ENCODE peak calls at places on chromosomes 12 and 14, in seven cellular contexts. One of them, this sample, is unnamed.

GRCh38 chr12:24562761-24563392 is 386.0 kb downstream of the BCAT1 start:
- DNase-seq in SK-N-SH: peak; percentile 75
- DNase-seq in Caco-2: peak; percentile 52
- DNase-seq in mammary epithelial cell: peak; percentile 32
- DNase-seq in IMR-90: peak; percentile 54
- DNase-seq in BJ: no peak
- DNase-seq in left lung: peak; percentile 84
- DNase-seq in this sample: no peak

GRCh38 chr14:60722163-60722835 is 1.9 kb downstream of the SIX4 start:
- DNase-seq in SK-N-SH: peak; percentile 58
- DNase-seq in Caco-2: peak; percentile 70
- DNase-seq in mammary epithelial cell: peak; percentile 64
- DNase-seq in IMR-90: peak; percentile 79
- DNase-seq in BJ: no peak
- DNase-seq in left lung: peak; percentile 80
- DNase-seq in this sample: no peak

GRCh38 chr12:5088586-5089264 is 45.0 kb downstream of the KCNA5 start:
- DNase-seq in SK-N-SH: peak; percentile 27
- DNase-seq in Caco-2: no peak
- DNase-seq in mammary epithelial cell: no peak
- DNase-seq in IMR-90: peak; percentile 91
- DNase-seq in BJ: peak; percentile 63
- DNase-seq in left lung: peak; percentile 76
- DNase-seq in this sample: no peak

GRCh38 chr12:77995436-77996167 is 164.9 kb downstream of the NAV3 start:
- DNase-seq in SK-N-SH: no peak
- DNase-seq in Caco-2: no peak
- DNase-seq in mammary epithelial cell: peak; percentile 90
- DNase-seq in IMR-90: peak; percentile 90
- DNase-seq in BJ: peak; percentile 32
- DNase-seq in left lung: no peak
- DNase-seq in this sample: peak; percentile 77

GRCh38 chr12:90729741-90730140 is 225.2 kb downstream of the CCER1 start:
- DNase-seq in SK-N-SH: no peak
- DNase-seq in Caco-2: no peak
- DNase-seq in mammary epithelial cell: peak; percentile 62
- DNase-seq in IMR-90: peak; percentile 4
- DNase-seq in BJ: peak; percentile 17
- DNase-seq in left lung: no peak
- DNase-seq in this sample: no peak

GRCh38 chr14:23697689-23698088 is 61.5 kb downstream of the DHRS2 start:
- DNase-seq in SK-N-SH: no peak
- DNase-seq in Caco-2: no peak
- DNase-seq in mammary epithelial cell: no peak
- DNase-seq in IMR-90: no peak
- DNase-seq in BJ: no peak
- DNase-seq in left lung: no peak
- DNase-seq in this sample: no peak

GRCh38 chr14:99605299-99605961 is 1.4 kb upstream of the CCDC85C start:
- DNase-seq in SK-N-SH: peak; percentile 84
- DNase-seq in Caco-2: peak; percentile 46
- DNase-seq in mammary epithelial cell: peak; percentile 66
- DNase-seq in IMR-90: peak; percentile 74
- DNase-seq in BJ: no peak
- DNase-seq in left lung: no peak
- DNase-seq in this sample: no peak

GRCh38 chr12:4283512-4284255 is 10.1 kb downstream of the CCND2 start:
- DNase-seq in SK-N-SH: no peak
- DNase-seq in Caco-2: peak; percentile 22
- DNase-seq in mammary epithelial cell: no peak
- DNase-seq in IMR-90: no peak
- DNase-seq in BJ: no peak
- DNase-seq in left lung: no peak
- DNase-seq in this sample: no peak

GRCh38 chr14:61965030-61965745 is 203.0 kb downstream of the SNAPC1 start:
- DNase-seq in SK-N-SH: no peak
- DNase-seq in Caco-2: no peak
- DNase-seq in mammary epithelial cell: peak; percentile 94
- DNase-seq in IMR-90: peak; percentile 97
- DNase-seq in BJ: peak; percentile 48
- DNase-seq in left lung: no peak
- DNase-seq in this sample: peak; percentile 41

DNA sequence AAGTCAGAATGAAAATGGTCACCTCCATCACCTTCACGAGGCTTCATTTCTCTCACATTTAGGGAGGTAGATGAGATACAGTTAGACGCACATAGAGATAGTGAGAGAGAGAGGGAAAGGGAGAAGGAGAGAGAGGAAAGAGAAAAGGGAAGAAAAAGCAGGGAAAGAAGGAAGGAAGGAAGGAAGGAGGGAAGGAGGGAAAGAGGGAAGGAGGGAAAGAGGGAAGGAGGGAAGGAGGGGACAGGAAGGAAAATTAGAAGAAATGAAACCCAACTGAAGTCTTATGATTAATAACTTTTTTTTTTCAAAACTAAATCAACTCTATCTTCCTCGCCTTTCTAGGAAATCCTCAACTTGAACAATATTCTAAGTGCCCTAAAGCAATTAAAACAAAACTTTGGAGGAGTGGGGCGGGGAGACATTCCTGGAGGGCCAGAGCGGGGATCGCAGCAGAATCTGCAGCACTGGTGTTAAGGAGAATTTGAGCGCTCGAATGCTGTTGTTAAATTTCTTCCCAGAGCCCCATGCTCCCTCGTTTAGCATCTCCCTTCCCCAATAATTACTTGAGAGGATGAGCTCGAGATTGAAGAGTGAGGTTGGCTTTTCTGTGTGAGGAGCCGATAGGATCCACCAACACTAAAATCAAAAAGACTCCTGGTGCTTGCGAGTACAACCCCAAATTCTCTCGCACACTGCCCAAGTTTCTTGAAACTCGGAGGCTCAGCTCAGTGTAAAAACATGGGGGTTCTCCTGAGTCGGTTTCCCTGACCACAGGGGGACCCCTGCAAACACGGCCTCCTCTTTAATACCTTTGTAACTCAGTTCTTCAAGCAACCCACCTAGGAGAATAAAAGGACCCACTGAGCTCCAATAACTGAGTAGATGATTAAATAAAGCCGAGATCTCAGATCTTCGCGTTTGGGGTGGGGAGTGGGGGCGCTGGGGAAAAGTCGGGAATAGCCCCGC is 10.4 kb upstream of the FOXG1 start:
- DNase-seq in SK-N-SH: no peak
- DNase-seq in Caco-2: no peak
- DNase-seq in mammary epithelial cell: no peak
- DNase-seq in IMR-90: no peak
- DNase-seq in BJ: no peak
- DNase-seq in left lung: no peak
- DNase-seq in this sample: no peak
- TF ChIP-seq CTCF in SK-N-SH: no peak
- TF ChIP-seq CTCF in Caco-2: no peak
- TF ChIP-seq CTCF in mammary epithelial cell: no peak
- TF ChIP-seq CTCF in IMR-90: no peak
- TF ChIP-seq CTCF in BJ: no peak
- TF ChIP-seq CTCF in left lung: no peak
- TF ChIP-seq CTCF in this sample: no peak

GRCh38 chr12:31928246-31929139 is 30.7 kb upstream of the RESF1 start:
- DNase-seq in SK-N-SH: no peak
- DNase-seq in Caco-2: no peak
- DNase-seq in mammary epithelial cell: no peak
- DNase-seq in IMR-90: no peak
- DNase-seq in BJ: no peak
- DNase-seq in left lung: no peak
- DNase-seq in this sample: no peak

GRCh38 chr12:31929140-31929526 is 30.1 kb upstream of the RESF1 start:
- DNase-seq in SK-N-SH: no peak
- DNase-seq in Caco-2: no peak
- DNase-seq in mammary epithelial cell: no peak
- DNase-seq in IMR-90: no peak
- DNase-seq in BJ: no peak
- DNase-seq in left lung: no peak
- DNase-seq in this sample: no peak

GRCh38 chr12:31931796-31932715 is 27.2 kb upstream of the RESF1 start:
- DNase-seq in SK-N-SH: no peak
- DNase-seq in Caco-2: no peak
- DNase-seq in mammary epithelial cell: no peak
- DNase-seq in IMR-90: no peak
- DNase-seq in BJ: no peak
- DNase-seq in left lung: no peak
- DNase-seq in this sample: no peak
- H3K36me3 ChIP-seq in SK-N-SH: no peaks in the 10 kb centered on the region
- H3K36me3 ChIP-seq in Caco-2: no peaks in the 10 kb centered on the region
- H3K36me3 ChIP-seq in mammary epithelial cell: no peaks in the 10 kb centered on the region
- H3K36me3 ChIP-seq in IMR-90: no peaks in the 10 kb centered on the region
- H3K36me3 ChIP-seq in BJ: no peaks in the 10 kb centered on the region
- H3K36me3 ChIP-seq in left lung: no peaks in the 10 kb centered on the region
- H3K36me3 ChIP-seq in this sample: no peaks in the 10 kb centered on the region

GRCh38 chr14:36212577-36212976 is 36.1 kb upstream of the PTCSC3 start:
- DNase-seq in SK-N-SH: no peak
- DNase-seq in Caco-2: no peak
- DNase-seq in mammary epithelial cell: no peak
- DNase-seq in IMR-90: no peak
- DNase-seq in BJ: no peak
- DNase-seq in left lung: no peak
- DNase-seq in this sample: no peak

GRCh38 chr14:36212987-36213386 is 36.5 kb upstream of the PTCSC3 start:
- DNase-seq in SK-N-SH: no peak
- DNase-seq in Caco-2: no peak
- DNase-seq in mammary epithelial cell: no peak
- DNase-seq in IMR-90: no peak
- DNase-seq in BJ: no peak
- DNase-seq in left lung: no peak
- DNase-seq in this sample: no peak

GRCh38 chr14:36204674-36205073 is 28.2 kb upstream of the PTCSC3 start:
- DNase-seq in SK-N-SH: no peak
- DNase-seq in Caco-2: no peak
- DNase-seq in mammary epithelial cell: no peak
- DNase-seq in IMR-90: no peak
- DNase-seq in BJ: no peak
- DNase-seq in left lung: no peak
- DNase-seq in this sample: no peak

GRCh38 chr14:36208690-36209278 is 32.3 kb upstream of the PTCSC3 start:
- DNase-seq in SK-N-SH: no peak
- DNase-seq in Caco-2: peak; percentile 82
- DNase-seq in mammary epithelial cell: no peak
- DNase-seq in IMR-90: no peak
- DNase-seq in BJ: no peak
- DNase-seq in left lung: no peak
- DNase-seq in this sample: no peak

DNA sequence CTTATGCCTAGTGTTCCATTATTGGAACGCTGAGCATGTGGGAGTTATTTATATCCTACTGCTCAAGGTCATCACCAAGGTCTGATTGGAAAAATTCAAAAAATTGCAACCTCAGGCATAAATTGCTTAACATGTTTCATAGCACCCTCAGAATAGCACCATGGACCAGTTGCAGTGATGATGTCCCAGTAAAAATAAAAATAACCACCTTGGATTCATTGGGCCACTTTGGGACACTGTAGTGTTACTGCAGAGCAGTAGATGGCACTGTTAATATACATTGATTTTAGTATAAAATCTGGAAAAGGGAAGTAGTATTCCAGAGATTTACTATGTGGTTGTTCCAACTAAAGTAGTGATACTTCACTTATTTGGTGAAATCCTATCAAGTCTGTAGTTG is 31.0 kb upstream of the PTCSC3 start:
- DNase-seq in SK-N-SH: peak; percentile 14
- DNase-seq in Caco-2: no peak
- DNase-seq in mammary epithelial cell: no peak
- DNase-seq in IMR-90: peak; percentile 10
- DNase-seq in BJ: no peak
- DNase-seq in left lung: no peak
- DNase-seq in this sample: no peak
- TF ChIP-seq CTCF in SK-N-SH: peak; percentile 53
- TF ChIP-seq CTCF in Caco-2: peak; percentile 38
- TF ChIP-seq CTCF in mammary epithelial cell: peak; percentile 35
- TF ChIP-seq CTCF in IMR-90: peak; percentile 52
- TF ChIP-seq CTCF in BJ: peak; percentile 18
- TF ChIP-seq CTCF in left lung: peak; percentile 39
- TF ChIP-seq CTCF in this sample: peak; percentile 31

DNA sequence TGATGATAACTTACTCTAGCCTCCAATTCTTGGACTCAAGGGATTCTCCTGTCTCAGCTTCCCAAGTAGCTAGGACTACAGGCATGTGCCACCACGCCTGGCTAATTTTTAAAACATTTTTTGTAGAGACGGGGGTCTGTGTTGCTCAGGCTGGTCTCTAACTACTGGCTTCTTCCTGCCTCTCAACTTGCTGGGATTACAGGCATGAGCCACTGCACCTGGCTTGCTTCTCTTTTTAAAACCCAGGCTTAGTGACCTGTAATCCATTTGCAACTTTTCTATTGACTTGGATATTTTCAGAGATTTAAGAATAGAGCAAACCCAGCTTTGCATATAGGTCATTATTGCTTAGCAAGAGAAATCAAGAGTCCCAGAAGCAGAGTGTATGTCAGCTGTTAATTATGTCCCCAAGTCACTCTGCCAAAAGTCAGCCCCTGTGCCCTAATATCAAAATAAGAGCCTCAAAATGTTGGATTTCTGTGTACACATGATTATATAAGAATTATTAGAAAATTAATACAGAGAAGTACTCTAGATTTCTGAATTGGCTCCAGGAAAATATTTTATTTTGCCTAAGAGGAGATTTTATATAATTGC is 24.8 kb downstream of the TCP11L2 start:
- DNase-seq in SK-N-SH: no peak
- DNase-seq in Caco-2: no peak
- DNase-seq in mammary epithelial cell: no peak
- DNase-seq in IMR-90: no peak
- DNase-seq in BJ: no peak
- DNase-seq in left lung: no peak
- DNase-seq in this sample: no peak
- H3K36me3 ChIP-seq in SK-N-SH: peaks cover 12% of the 10 kb centered on the region
- H3K36me3 ChIP-seq in Caco-2: no peaks in the 10 kb centered on the region
- H3K36me3 ChIP-seq in mammary epithelial cell: no peaks in the 10 kb centered on the region
- H3K36me3 ChIP-seq in IMR-90: peaks cover 19% of the 10 kb centered on the region
- H3K36me3 ChIP-seq in BJ: peaks cover 9% of the 10 kb centered on the region
- H3K36me3 ChIP-seq in left lung: peaks cover 65% of the 10 kb centered on the region
- H3K36me3 ChIP-seq in this sample: no peaks in the 10 kb centered on the region

DNA sequence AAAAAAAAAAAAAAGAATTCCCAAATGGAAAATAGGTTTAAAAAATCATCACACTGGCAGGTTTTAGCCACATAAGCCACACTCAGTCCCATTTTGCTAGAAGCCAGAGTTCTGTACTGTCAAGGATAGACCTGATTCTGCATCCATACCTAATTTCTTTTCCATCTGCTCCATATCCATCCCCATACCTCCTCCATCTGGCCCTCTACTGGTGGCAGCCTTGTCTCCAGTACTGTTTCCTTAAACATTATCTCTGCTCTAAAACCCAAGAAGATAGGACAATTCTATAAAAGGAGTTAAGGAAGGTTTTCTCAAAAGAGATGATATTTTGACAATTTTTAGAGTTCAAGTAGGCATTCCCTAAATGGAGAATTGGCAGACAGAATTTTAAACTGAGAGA is 26.0 kb upstream of the RXYLT1 start:
- DNase-seq in SK-N-SH: no peak
- DNase-seq in Caco-2: no peak
- DNase-seq in mammary epithelial cell: no peak
- DNase-seq in IMR-90: no peak
- DNase-seq in BJ: no peak
- DNase-seq in left lung: no peak
- DNase-seq in this sample: no peak
- TF ChIP-seq CTCF in SK-N-SH: peak; percentile 31
- TF ChIP-seq CTCF in Caco-2: peak; percentile 33
- TF ChIP-seq CTCF in mammary epithelial cell: peak; percentile 28
- TF ChIP-seq CTCF in IMR-90: no peak
- TF ChIP-seq CTCF in BJ: peak; percentile 26
- TF ChIP-seq CTCF in left lung: no peak
- TF ChIP-seq CTCF in this sample: peak; percentile 14

GRCh38 chr12:57797938-57798337 is 15.4 kb downstream of the TSFM start:
- DNase-seq in SK-N-SH: no peak
- DNase-seq in Caco-2: no peak
- DNase-seq in mammary epithelial cell: no peak
- DNase-seq in IMR-90: no peak
- DNase-seq in BJ: no peak
- DNase-seq in left lung: no peak
- DNase-seq in this sample: no peak
- H3K36me3 ChIP-seq in SK-N-SH: peaks cover 45% of the 10 kb centered on the region
- H3K36me3 ChIP-seq in Caco-2: no peaks in the 10 kb centered on the region
- H3K36me3 ChIP-seq in mammary epithelial cell: peaks cover 6% of the 10 kb centered on the region
- H3K36me3 ChIP-seq in IMR-90: peaks cover 44% of the 10 kb centered on the region
- H3K36me3 ChIP-seq in BJ: peaks cover 25% of the 10 kb centered on the region
- H3K36me3 ChIP-seq in left lung: peaks cover 88% of the 10 kb centered on the region
- H3K36me3 ChIP-seq in this sample: no peaks in the 10 kb centered on the region

This sample was measured in kidney epithelial cell.